ENCODE peak calls at places on chromosomes 13 and 19, in ten cellular contexts. L, C, N, Z, R, D, G, J, W and V are unnamed samples.

GRCh38 chr19:7326105-7326877 is 22.4 kb upstream of the ARHGEF18 start:
- DNase-seq in C (peak), G (no peak), N (no peak), J (peak), L (peak), W (peak), Z (no peak), D (no peak), R (no peak), V (no peak)

GRCh38 chr19:45615795-45616708 is 14.0 kb upstream of the GPR4 start:
- DNase-seq in Z (peak), L (peak), W (peak), G (peak), J (peak), C (peak), N (peak), R (peak), D (peak), V (peak)

GRCh38 chr19:39398297-39398864 is 7.2 kb downstream of the MED29 start:
- DNase-seq in D (no peak), J (no peak), W (peak), L (peak), N (peak), C (peak), Z (peak), R (peak), G (peak), V (peak)

GRCh38 chr13:21673592-21674270 is 2.9 kb downstream of the FGF9 start:
- DNase-seq in N (no peak), R (peak), J (peak), W (no peak), Z (no peak), C (peak), L (peak), D (no peak), G (peak), V (peak)

GRCh38 chr13:93690139-93690538 is 463.5 kb downstream of the GPC6 start:
- DNase-seq in W (no peak), N (no peak), L (peak), J (peak), C (peak), G (no peak), R (peak), Z (no peak), D (no peak), V (no peak)

GRCh38 chr19:1396768-1397679 is 4.3 kb downstream of the GAMT start:
- DNase-seq in C (no peak), G (no peak), N (no peak), Z (no peak), W (no peak), R (no peak), J (no peak), D (no peak), L (no peak), V (no peak)

GRCh38 chr13:100210966-100211710 is 122.2 kb downstream of the PCCA start:
- DNase-seq in C (peak), D (no peak), L (no peak), J (no peak), W (no peak), N (no peak), R (no peak), Z (no peak), G (no peak), V (no peak)

GRCh38 chr13:113273856-113274590 is 23.0 kb upstream of the LAMP1 start:
- DNase-seq in N (no peak), J (no peak), D (no peak), W (no peak), C (peak), R (peak), G (no peak), Z (no peak), L (peak), V (no peak)

GRCh38 chr19:13098291-13099072 is 4.2 kb downstream of the LYL1 start:
- DNase-seq in D (no peak), G (no peak), R (peak), J (no peak), N (no peak), L (peak), C (peak), W (no peak), Z (no peak), V (no peak)

GRCh38 chr19:44512326-44513298 is 12.3 kb upstream of the ZNF180 start:
- DNase-seq in W (peak), D (no peak), R (peak), N (no peak), J (no peak), L (peak), C (peak), G (no peak), Z (no peak), V (no peak)

GRCh38 chr19:28553764-28554163 is 659.2 kb downstream of the UQCRFS1 start:
- DNase-seq in D (no peak), G (no peak), J (no peak), N (no peak), W (no peak), L (no peak), C (no peak), R (no peak), Z (no peak), V (no peak)

DNA sequence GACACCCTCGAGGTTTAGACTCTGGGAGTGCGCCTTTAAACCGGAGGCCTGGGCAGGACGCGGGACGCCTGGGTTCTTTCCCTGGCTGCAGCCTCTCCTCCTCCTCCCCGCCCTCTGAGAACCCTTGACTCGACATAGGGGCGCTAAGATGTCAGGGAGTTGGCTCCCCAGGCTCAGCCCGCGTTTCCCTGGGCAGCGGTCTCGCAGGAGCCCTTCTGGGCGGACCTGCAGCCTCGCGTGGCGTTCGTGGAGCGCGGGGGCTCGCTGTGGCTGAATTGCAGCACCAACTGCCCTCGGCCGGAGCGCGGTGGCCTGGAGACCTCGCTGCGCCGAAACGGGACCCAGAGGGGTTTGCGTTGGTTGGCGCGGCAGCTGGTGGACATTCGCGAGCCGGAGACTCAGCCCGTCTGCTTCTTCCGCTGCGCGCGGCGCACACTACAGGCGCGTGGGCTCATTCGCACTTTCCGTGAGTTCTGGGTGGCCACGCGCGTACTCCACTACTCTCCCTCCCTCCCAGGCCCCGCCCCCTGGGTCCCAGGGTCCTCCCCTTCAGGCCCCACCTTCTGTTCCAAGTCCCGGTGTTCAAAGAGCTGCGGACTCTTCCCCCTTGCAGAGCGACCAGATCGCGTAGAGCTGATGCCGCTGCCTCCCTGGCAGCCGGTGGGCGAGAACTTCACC is 1.3 kb downstream of the ICAM5 start:
- DNase-seq in G (no peak), Z (no peak), L (no peak), C (peak), N (no peak), R (peak), W (peak), J (peak), D (no peak), V (peak)
- H3K4me3 ChIP-seq in G (no peak), Z (peak), L (peak), C (peak), N (peak), R (peak), W (peak), J (peak), D (peak), V (peak)

DNA sequence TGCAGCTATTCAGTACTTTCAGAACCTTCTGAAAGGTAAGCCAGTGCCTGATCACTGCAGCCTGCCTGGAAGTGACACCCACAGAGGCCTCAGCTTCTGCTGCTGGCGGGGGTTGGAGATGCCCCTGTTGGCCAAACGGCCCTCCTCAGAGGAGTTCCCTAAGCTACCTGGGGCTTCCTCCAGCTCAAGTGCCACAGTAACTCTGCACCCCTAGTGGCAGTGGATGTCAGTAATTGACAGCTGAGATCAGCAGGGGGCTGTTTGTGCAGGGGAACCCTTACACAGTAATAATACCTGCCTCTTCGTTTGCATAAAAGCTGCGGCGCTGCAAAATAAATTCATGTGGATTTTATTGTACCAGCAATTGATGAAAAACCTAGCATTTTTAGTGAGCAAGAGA is 28.9 kb downstream of the TDRD12 start:
- DNase-seq in D (no peak), L (no peak), R (peak), W (no peak), J (peak), G (no peak), Z (no peak), C (no peak), N (no peak), V (no peak)
- H3K4me3 ChIP-seq in D (no peak), L (no peak), R (no peak), W (no peak), J (no peak), G (no peak), Z (no peak), C (no peak), N (no peak), V (no peak)

DNA sequence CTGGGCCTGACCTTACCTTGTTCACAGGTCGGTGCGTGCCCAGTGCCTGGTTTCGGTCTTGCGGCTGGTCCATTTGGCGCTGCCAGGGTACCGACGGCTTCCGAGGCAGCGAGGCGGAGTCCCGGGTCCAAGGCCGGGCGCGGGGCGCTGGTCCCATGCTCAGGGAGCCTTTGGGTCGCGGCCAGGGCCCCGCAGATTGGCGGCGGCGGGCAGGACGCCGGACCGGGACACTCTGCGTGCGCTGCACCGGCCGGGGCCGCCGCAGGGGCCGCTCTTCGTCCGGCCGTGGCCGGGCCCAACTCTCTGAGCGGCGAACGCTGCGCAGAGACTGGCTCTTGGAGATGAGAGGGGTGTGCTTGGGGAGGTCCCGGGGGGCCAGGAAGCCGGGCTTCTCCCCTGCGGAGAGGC is 3.3 kb upstream of the WIZ start:
- DNase-seq in N (no peak), D (no peak), G (no peak), Z (no peak), J (no peak), C (no peak), L (no peak), W (no peak), R (no peak), V (no peak)
- H3K4me3 ChIP-seq in N (peak), D (no peak), G (no peak), Z (peak), J (no peak), C (peak), L (peak), W (no peak), R (peak), V (peak)

GRCh38 chr13:31046711-31047279 is 114.3 kb downstream of the TEX26 start:
- DNase-seq in N (no peak), C (peak), G (no peak), D (no peak), L (peak), J (no peak), W (no peak), R (peak), Z (peak), V (peak)
- H3K4me3 ChIP-seq in N (no peak), C (no peak), G (no peak), D (no peak), L (no peak), J (no peak), W (no peak), R (no peak), Z (peak), V (peak)